ENCODE peak calls at places on chromosomes 2 and 18, in five cellular contexts. C is GM23248, E is right cardiac atrium, I is neural progenitor cell, N is H7. Q is an unnamed sample. For H3K27me3, the result is how much of the 10 kb centered on the place peaks cover.

GRCh38 chr2:79547568-79547967 is 34.7 kb downstream of the CTNNA2 start:
- DNase-seq in I (no peak), E (no peak), C (no peak), N (no peak), Q (no peak)

GRCh38 chr2:128791120-128791982 is 472.7 kb upstream of the HS6ST1 start:
- DNase-seq in I (no peak), C (no peak), E (peak), N (peak), Q (peak)

GRCh38 chr2:134401081-134401497 is 147.2 kb downstream of the MGAT5 start:
- DNase-seq in I (no peak), E (peak), C (peak), N (no peak), Q (peak)

GRCh38 chr18:57837917-57838548 is 34.9 kb upstream of the ATP8B1 start:
- DNase-seq in I (no peak), N (no peak), C (no peak), E (no peak), Q (no peak)

GRCh38 chr2:194602750-194603149 is 1054.3 kb upstream of the SLC39A10 start:
- DNase-seq in C (no peak), I (no peak), N (no peak), E (no peak), Q (no peak)

GRCh38 chr18:48539406-48540328 is 836 bp downstream of the CTIF start:
- DNase-seq in E (peak), I (peak), C (peak), N (peak), Q (peak)

GRCh38 chr18:7467708-7468466 is 99.2 kb upstream of the PTPRM start:
- DNase-seq in I (no peak), C (peak), N (no peak), E (no peak), Q (no peak)

GRCh38 chr2:54725343-54726099 is 2.1 kb downstream of the EML6 start:
- DNase-seq in I (peak), N (no peak), C (no peak), E (no peak), Q (no peak)

GRCh38 chr18:48547456-48548403 is 8.9 kb downstream of the CTIF start:
- DNase-seq in C (peak), I (no peak), N (peak), E (no peak), Q (no peak)

GRCh38 chr2:27992787-27993747 is 102.5 kb downstream of the BABAM2 start:
- DNase-seq in I (peak), E (no peak), N (no peak), C (peak), Q (no peak)

GRCh38 chr2:42969231-42970150 is 177.1 kb upstream of the HAAO start:
- DNase-seq in E (no peak), I (no peak), C (peak), N (no peak), Q (no peak)

GRCh38 chr2:196101325-196101981 is 32.8 kb upstream of the DNAH7 start:
- DNase-seq in E (no peak), C (peak), N (no peak), I (no peak), Q (no peak)

GRCh38 chr18:11654736-11655604 is 34.1 kb upstream of the GNAL start:
- DNase-seq in E (peak), I (peak), C (peak), N (peak), Q (peak)

GRCh38 chr2:196390243-196391148 is 219.1 kb upstream of the STK17B start:
- DNase-seq in E (no peak), C (peak), I (no peak), N (no peak), Q (no peak)

GRCh38 chr2:197760293-197760657 is 24.8 kb downstream of the BOLL start:
- DNase-seq in I (no peak), C (no peak), E (no peak), N (no peak), Q (no peak)

GRCh38 chr2:239598732-239599090 is 197.9 kb upstream of the HDAC4 start:
- DNase-seq in E (no peak), N (peak), I (no peak), C (no peak), Q (no peak)

GRCh38 chr2:9648821-9649220 is 18.0 kb upstream of the YWHAQ start:
- DNase-seq in N (no peak), E (no peak), I (no peak), C (no peak), Q (no peak)

GRCh38 chr18:57095884-57096283 is 51.0 kb upstream of the BOD1L2 start:
- DNase-seq in E (no peak), C (no peak), I (peak), N (no peak), Q (no peak)

GRCh38 chr2:185436787-185437372 is 301.7 kb upstream of the FSIP2 start:
- DNase-seq in N (no peak), E (no peak), C (no peak), I (no peak), Q (no peak)

GRCh38 chr2:176099159-176099736 is 347 bp upstream of the HOXD12 start:
- DNase-seq in I (no peak), N (peak), C (no peak), E (no peak), Q (no peak)

GRCh38 chr18:31719363-31720006 is 35.1 kb upstream of the B4GALT6 start:
- DNase-seq in I (no peak), E (no peak), C (no peak), N (no peak), Q (peak)

GRCh38 chr2:172248381-172249173 is 145.9 kb upstream of the DLX2 start:
- DNase-seq in N (no peak), E (no peak), I (peak), C (peak), Q (no peak)

GRCh38 chr18:62937065-62937464 is 221.7 kb downstream of the PHLPP1 start:
- DNase-seq in N (no peak), E (no peak), I (no peak), C (peak), Q (no peak)

GRCh38 chr18:61308795-61309393 is 24.3 kb upstream of the CDH20 start:
- DNase-seq in I (peak), N (no peak), C (no peak), E (no peak), Q (no peak)

GRCh38 chr2:98564541-98565164 is 43.7 kb downstream of the COA5 start:
- DNase-seq in E (no peak), I (no peak), N (no peak), C (no peak), Q (no peak)

GRCh38 chr2:196591621-196592022 is 47.9 kb upstream of the CCDC150 start:
- DNase-seq in E (no peak), I (no peak), N (no peak), C (no peak), Q (no peak)

GRCh38 chr18:63676526-63676925 is 14.8 kb upstream of the SERPINB3 start:
- DNase-seq in E (no peak), C (peak), N (peak), I (peak), Q (no peak)

GRCh38 chr2:9112079-9112721 is 94.4 kb upstream of the ASAP2 start:
- DNase-seq in C (peak), E (peak), N (no peak), I (no peak), Q (peak)

GRCh38 chr18:34222396-34223163 is 2.1 kb downstream of the NOL4 start:
- DNase-seq in I (peak), E (peak), C (peak), N (peak), Q (peak)

GRCh38 chr18:58103339-58103930 is 59.4 kb downstream of the NEDD4L start:
- DNase-seq in E (no peak), I (no peak), N (no peak), C (no peak), Q (no peak)

GRCh38 chr18:532632-533031 is 32.1 kb upstream of the COLEC12 start:
- DNase-seq in C (no peak), I (no peak), E (no peak), N (no peak), Q (no peak)

GRCh38 chr2:152363933-152364332 is 29.0 kb downstream of the FMNL2 start:
- DNase-seq in C (no peak), E (no peak), I (no peak), N (no peak), Q (no peak)

GRCh38 chr2:152354069-152354755 is 19.2 kb downstream of the FMNL2 start:
- DNase-seq in C (peak), I (no peak), E (no peak), N (no peak), Q (no peak)

GRCh38 chr2:152354909-152355308 is 19.9 kb downstream of the FMNL2 start:
- DNase-seq in E (no peak), N (no peak), C (peak), I (no peak), Q (no peak)

GRCh38 chr2:152355411-152355831 is 20.4 kb downstream of the FMNL2 start:
- DNase-seq in N (no peak), E (no peak), I (no peak), C (peak), Q (no peak)

DNA sequence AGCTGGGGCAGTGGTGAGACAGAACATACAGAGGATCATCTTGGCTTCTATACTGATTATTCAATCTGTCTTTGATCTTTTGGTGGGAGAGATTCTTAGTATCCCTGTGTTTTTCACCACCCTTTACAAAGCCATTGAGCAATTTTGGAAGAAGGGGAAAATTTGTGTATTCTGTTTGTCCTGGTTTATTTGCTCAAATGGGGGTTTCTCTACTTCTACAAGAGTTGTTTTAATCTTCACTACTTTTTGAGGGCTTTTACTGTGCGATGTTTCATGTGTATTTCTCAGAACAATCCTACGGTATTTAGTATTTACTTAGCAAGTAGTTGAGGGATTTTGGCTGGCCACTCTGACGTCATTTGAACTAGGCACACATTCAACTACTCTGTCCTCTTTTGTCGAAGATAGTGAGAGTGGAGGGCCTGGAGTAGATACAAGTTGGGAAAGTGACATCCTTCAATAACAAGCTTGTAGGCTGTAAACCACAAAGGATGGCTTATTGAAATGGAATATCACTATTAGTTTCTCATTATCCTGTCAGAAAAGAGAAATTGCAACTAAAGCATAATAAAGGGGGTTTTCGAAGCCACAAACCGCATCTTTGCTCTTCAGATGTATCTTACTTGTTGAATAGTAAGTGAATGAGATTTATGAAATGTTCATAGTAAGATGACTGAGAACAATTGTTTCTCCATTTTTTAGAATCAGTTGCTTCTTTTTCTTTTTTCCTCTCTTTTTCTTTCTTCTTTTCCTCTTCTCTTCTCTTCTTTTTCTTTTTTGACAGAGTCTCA is 24.8 kb downstream of the FMNL2 start:
- DNase-seq in N (no peak), C (no peak), E (peak), I (no peak), Q (peak)
- H3K27me3 ChIP-seq in N (under half), C (under half), E (under half), I (under half), Q (under half)

GRCh38 chr2:72914226-72915075 is 2.9 kb upstream of the EMX1 start:
- DNase-seq in I (peak), E (no peak), N (peak), C (no peak), Q (no peak)
- H3K27me3 ChIP-seq in I (half or more), E (under half), N (half or more), C (half or more), Q (under half)

GRCh38 chr2:170245312-170245711 is 67.4 kb downstream of the MYO3B start:
- DNase-seq in I (no peak), C (no peak), E (no peak), N (no peak), Q (no peak)
- H3K27me3 ChIP-seq in I (under half), C (under half), E (under half), N (under half), Q (under half)

GRCh38 chr2:26848336-26849055 is 564 bp downstream of the DPYSL5 start:
- DNase-seq in N (peak), C (peak), E (no peak), I (peak), Q (no peak)
- H3K27me3 ChIP-seq in N (half or more), C (half or more), E (under half), I (under half), Q (half or more)

DNA sequence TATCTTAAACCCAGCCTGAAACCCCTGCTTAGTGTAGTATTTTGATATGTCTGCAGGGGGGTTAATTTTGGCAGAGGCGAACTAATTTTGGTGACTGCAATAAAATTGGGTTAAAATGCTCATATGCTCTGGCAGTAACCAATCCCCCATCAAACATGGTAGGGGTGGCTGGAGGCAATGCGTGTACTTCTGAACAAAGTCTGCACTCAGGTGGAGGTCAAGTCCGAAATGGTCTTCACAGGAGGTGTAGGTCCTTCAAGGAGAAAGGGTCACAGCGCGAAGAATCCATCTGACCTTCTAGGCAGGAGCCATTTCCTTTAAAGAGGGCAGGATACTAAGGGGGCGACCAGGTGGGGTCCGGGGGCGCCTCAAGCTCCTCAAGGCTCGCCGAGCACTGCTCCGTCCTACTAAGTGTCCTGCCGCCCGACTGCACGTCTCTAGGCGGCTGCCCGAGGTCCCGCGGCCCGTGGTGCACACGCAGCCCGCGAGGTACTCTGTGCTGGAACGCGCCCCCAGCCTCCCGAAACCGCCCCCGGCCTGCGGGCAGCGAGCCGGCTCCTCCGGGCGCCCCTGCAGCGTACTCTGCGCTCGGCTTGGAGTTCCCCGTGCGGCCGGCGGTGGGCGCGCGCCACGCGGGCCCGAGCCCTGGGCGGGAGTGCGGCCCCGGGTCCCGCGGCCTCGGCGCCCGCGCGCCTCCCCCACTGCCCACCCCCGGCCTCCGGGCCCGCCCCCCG is 1.7 kb upstream of the LDLRAD4 start:
- DNase-seq in E (peak), C (peak), I (peak), N (peak), Q (peak)
- H3K27me3 ChIP-seq in E (under half), C (half or more), I (half or more), N (under half), Q (under half)

GRCh38 chr2:6139916-6140315 is 447.7 kb downstream of the SOX11 start:
- DNase-seq in N (no peak), C (no peak), E (no peak), I (no peak), Q (no peak)
- H3K27me3 ChIP-seq in N (under half), C (under half), E (under half), I (under half), Q (under half)

DNA sequence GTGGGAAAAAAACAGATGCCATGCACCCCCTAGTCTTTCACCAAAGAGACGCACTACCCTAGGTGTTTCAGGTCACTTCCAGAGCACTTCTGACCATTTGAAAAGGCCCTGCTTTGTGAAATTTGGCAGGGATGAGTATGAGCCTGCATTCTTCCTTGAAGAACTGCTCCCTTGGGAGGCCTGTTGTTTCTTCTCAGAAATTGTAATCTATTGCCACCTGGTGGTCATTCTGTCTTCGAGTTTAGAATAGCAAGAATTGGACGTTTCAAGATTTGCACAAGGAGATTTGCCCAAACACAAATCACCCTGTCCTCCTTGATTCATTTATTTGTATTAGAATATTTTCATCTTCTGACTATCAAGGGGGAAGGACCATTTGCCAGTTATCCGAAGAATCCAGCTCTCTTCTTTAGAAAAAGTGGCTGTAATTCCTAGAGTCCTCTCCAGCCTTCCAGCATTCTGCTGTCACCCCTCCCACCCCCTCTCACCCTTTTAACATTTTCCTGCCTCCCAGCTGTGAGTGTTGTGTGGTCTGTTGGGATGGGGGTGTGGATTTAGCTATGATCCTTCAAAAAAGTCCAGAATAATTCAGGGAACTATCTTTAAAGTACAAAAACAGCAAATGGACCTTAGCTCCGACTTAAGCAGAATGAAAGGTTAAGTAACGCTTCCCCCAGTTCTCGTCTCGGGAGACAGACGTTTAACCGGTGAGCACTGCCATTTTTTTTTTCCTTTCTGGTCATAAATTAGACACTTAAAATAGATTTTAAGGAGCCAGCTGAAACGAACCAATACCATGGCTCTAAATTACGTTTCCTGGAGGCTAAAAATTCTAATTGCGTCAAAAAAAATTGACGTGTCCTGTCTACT is 3.7 kb upstream of the GAD1 start:
- DNase-seq in N (peak), I (peak), E (no peak), C (peak), Q (peak)
- H3K27me3 ChIP-seq in N (under half), I (half or more), E (under half), C (under half), Q (under half)

GRCh38 chr18:4450065-4450676 is 4.9 kb downstream of the DLGAP1 start:
- DNase-seq in C (no peak), E (no peak), N (no peak), I (no peak), Q (no peak)
- H3K27me3 ChIP-seq in C (under half), E (under half), N (under half), I (under half), Q (under half)

GRCh38 chr18:5031216-5031615 is 165.8 kb downstream of the AKAIN1 start:
- DNase-seq in E (no peak), I (no peak), N (no peak), C (no peak), Q (no peak)
- H3K27me3 ChIP-seq in E (under half), I (under half), N (under half), C (under half), Q (under half)